ENCODE peak calls at places on chromosome 10, in seven cellular contexts. B is astrocyte of the spinal cord; X is stimulated activated CD8-positive, alpha-beta memory T cell treated with anti-CD3 and anti-CD28 coated beads, Interleukin-4, amount 100 ng/mL, for 1 hour; H is MV-4-11; T is HTR-8/SVneo; P is activated gamma-delta T cell; L is hippocampal formation. O is an unnamed sample.

GRCh38 chr10:48897438-48897790 is 42.2 kb downstream of the LRRC18 start:
- DNase-seq in X (no peak), T (no peak), B (no peak), H (no peak), P (no peak), L (no peak), O (no peak)

GRCh38 chr10:63555330-63555729 is 34.1 kb downstream of the REEP3 start:
- DNase-seq in B (no peak), H (no peak), L (no peak), T (no peak), P (no peak), X (no peak), O (no peak)

GRCh38 chr10:84175436-84175835 is 1.8 kb downstream of the GPR15LG start:
- DNase-seq in T (no peak), B (no peak), L (no peak), X (no peak), H (no peak), P (no peak), O (no peak)

GRCh38 chr10:102868976-102869289 is 337 bp upstream of the AS3MT start:
- DNase-seq in B (no peak), P (no peak), L (no peak), X (no peak), T (peak), H (no peak), O (no peak)

GRCh38 chr10:103145860-103146466 is 47.1 kb downstream of the NT5C2 start:
- DNase-seq in H (peak), X (no peak), T (no peak), P (no peak), B (peak), L (no peak), O (no peak)

GRCh38 chr10:12597800-12598750 is 248.7 kb downstream of the CAMK1D start:
- DNase-seq in X (no peak), T (no peak), P (no peak), H (no peak), L (no peak), B (peak), O (no peak)

GRCh38 chr10:121357323-121357835 is 240.9 kb downstream of the FGFR2 start:
- DNase-seq in H (no peak), P (no peak), B (no peak), L (no peak), T (no peak), X (no peak), O (no peak)

GRCh38 chr10:69968830-69969229 is 83.8 kb upstream of the MACROH2A2 start:
- DNase-seq in T (peak), X (no peak), B (no peak), L (no peak), P (no peak), H (peak), O (no peak)